ENCODE peak calls at places on chromosomes 5 and 9, in four cellular contexts. H is HepG2, Y is H1, B is GM12878. X is an unnamed sample.

GRCh38 chr5:173919443-173919842 is 31.3 kb downstream of the CPEB4 start:
- DNase-seq in H (peak; percentile 68), Y (no peak), B (no peak), X (no peak)

GRCh38 chr5:111676926-111677415 is 80.0 kb downstream of the NREP start:
- DNase-seq in H (no peak), Y (no peak), B (no peak), X (no peak)

GRCh38 chr9:111037744-111038335 is 430 bp downstream of the LPAR1 start:
- DNase-seq in H (peak; percentile 6), Y (no peak), B (no peak), X (no peak)

GRCh38 chr5:177452688-177453638 is 6.3 kb downstream of the PRR7 start:
- DNase-seq in H (no peak), Y (no peak), B (no peak), X (no peak)

GRCh38 chr5:160477266-160477970 is 55.8 kb downstream of the PTTG1 start:
- DNase-seq in H (peak; percentile 83), Y (no peak), B (no peak), X (peak; percentile 42)

GRCh38 chr5:42759456-42759855 is 2.8 kb downstream of the CCDC152 start:
- DNase-seq in H (no peak), Y (no peak), B (no peak), X (no peak)

GRCh38 chr9:19496321-19496720 is 87.5 kb downstream of the ACER2 start:
- DNase-seq in H (no peak), Y (no peak), B (no peak), X (no peak)

GRCh38 chr9:132144708-132145365 is 17.0 kb upstream of the NTNG2 start:
- DNase-seq in H (no peak), Y (no peak), B (no peak), X (no peak)

GRCh38 chr5:171642894-171643293 is 142.7 kb upstream of the SMIM23 start:
- DNase-seq in H (no peak), Y (no peak), B (no peak), X (no peak)

GRCh38 chr9:121658591-121658990 is 7.2 kb downstream of the DAB2IP start:
- DNase-seq in H (no peak), Y (no peak), B (no peak), X (no peak)

GRCh38 chr9:111601237-111602018 is 2.0 kb upstream of the PTGR1 start:
- DNase-seq in H (peak; percentile 70), Y (no peak), B (no peak), X (no peak)

GRCh38 chr9:38281196-38281595 is 111.3 kb upstream of the ALDH1B1 start:
- DNase-seq in H (no peak), Y (no peak), B (no peak), X (no peak)
- TF ChIP-seq ZNF274 in H (no peak), Y (no peak), B (no peak), X (no peak)

DNA sequence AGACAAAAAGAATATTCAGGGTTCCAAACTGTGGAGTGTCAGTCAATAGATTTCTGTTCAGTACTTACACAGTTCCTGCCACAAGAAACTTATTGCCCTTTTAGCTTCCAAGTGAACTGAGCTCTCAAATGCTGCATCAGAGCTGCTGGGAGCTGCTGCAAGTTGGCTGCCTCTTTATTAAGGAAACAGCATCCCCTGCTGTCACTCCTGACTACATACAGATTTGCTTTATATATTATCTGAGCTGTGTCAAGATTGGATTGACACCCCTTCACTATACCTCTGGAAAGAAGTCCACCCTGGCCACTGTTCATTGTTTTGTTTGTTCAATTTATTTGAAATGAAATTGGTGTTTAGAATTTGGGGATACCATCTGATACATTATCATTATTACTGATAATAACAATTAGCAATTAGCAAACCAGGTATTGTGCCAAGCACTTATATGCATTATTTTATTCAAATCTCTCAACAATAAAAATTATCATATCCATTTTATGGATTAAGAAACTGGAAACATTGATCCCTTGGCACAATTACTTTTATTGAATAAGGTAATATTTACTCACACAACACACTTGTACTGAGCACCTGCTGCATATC is 16.4 kb upstream of the C5orf58 start:
- DNase-seq in H (peak; percentile 29), Y (no peak), B (no peak), X (peak; percentile 40)
- TF ChIP-seq SUZ12 in H (no peak), Y (no peak), B (no peak), X (no peak)

DNA sequence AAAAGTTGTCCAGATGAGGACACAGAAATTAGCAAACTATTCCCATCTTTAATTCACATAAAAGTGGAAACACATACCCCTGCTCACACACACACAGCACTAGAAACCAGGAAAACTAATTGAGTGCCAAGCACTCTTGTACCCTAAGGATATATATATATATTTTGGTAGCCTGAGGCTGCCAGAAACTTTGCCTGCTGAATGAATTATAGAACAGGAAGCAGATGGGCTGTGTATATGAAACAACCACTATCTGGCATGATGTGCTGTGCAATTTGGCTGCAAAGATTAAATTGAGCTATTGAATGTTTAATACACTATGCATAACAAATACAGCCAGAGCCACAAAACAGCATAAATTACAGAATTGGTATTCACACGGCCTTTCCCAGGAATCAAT is 294.5 kb downstream of the TLE1 start:
- DNase-seq in H (no peak), Y (no peak), B (no peak), X (no peak)
- H3K4me3 ChIP-seq in H (no peak overlapping the region), Y (no peak overlapping the region), B (no peak overlapping the region), X (no peak overlapping the region)

DNA sequence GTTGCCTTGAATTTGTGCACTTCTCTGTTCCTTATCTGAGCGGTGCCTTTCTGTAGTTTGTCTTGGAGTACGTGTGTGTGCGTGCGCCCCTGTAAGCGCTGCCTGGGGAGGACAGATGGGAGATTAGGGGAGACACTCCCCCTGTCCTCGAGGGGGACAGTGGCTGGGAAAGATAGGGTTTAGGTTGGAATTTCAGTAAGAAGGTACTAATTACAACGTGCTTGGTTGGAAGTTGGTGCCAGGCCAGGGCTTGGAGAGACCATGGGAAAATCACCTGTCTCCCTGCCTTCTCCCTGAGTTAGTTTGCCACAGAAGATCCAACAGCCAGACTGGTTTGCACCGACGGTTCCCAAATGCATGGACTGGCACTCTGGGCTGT is 73.2 kb downstream of the PIK3R1 start:
- DNase-seq in H (no peak), Y (no peak), B (no peak), X (no peak)
- TF ChIP-seq ZNF274 in H (no peak), Y (no peak), B (no peak), X (no peak)

GRCh38 chr5:57346336-57346735 is 136.3 kb downstream of the ACTBL2 start:
- DNase-seq in H (no peak), Y (no peak), B (no peak), X (no peak)
- TF ChIP-seq SUZ12 in H (no peak), Y (no peak), B (no peak), X (no peak)

GRCh38 chr5:151224372-151224771 is 480 bp upstream of the CCDC69 start:
- DNase-seq in H (no peak), Y (no peak), B (no peak), X (no peak)

GRCh38 chr5:151227918-151228447 is 4.1 kb upstream of the CCDC69 start:
- DNase-seq in H (no peak), Y (no peak), B (no peak), X (no peak)

GRCh38 chr5:151225071-151225470 is 1.2 kb upstream of the CCDC69 start:
- DNase-seq in H (no peak), Y (no peak), B (no peak), X (no peak)

GRCh38 chr5:151223447-151224264 is at the start of gene CCDC69:
- DNase-seq in H (peak; percentile 52), Y (no peak), B (no peak), X (peak; percentile 58)

DNA sequence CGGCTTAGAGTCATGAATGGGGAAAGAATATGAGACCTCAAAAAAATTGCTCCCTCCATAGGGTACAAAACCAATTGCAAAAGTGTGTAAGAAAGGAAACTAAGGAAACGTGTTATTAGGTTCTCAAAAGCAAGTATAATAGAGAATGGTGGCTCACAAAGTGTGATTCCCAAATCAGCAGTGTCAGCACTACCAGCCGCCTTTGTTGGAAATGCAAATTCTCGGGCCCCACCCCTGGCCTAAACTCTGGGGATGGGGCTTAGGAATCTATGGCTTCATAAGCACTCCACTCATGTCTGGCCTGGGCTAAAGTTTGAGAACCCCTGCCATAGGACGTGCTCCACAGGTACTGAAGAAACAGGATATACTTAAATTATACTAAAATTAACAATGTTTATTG is 1.6 kb upstream of the CCDC69 start:
- DNase-seq in H (no peak), Y (no peak), B (no peak), X (no peak)
- H3K4me3 ChIP-seq in H (no peak overlapping the region), Y (no peak overlapping the region), B (no peak overlapping the region), X (no peak overlapping the region)

GRCh38 chr9:95666785-95667155 is 150.0 kb upstream of the PTCH1 start:
- DNase-seq in H (no peak), Y (no peak), B (no peak), X (no peak)

GRCh38 chr9:95669253-95669652 is 152.5 kb upstream of the PTCH1 start:
- DNase-seq in H (no peak), Y (no peak), B (no peak), X (no peak)

GRCh38 chr9:95667789-95668188 is 151.0 kb upstream of the PTCH1 start:
- DNase-seq in H (no peak), Y (no peak), B (no peak), X (no peak)

GRCh38 chr9:95666096-95666784 is 149.5 kb upstream of the PTCH1 start:
- DNase-seq in H (no peak), Y (no peak), B (no peak), X (no peak)

DNA sequence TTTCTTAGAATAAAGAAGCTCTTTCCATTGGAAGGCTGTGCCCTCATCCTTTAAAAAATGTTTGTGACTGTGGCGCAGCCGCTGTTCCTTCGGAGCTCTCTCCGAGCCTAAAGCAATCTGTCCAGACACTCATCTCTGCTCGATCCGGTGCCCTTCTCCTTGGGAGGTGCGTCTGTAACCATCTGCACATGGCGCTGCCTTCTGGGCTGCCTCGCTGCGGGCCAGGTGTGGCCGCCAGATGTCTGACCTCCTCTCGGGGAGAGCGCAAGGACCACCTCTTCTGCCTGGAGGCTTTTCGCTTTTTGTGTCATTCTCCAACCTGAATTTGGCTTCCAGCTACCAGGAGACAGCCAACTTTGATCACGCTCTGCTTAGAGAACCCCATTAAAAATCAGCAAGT is 153.4 kb upstream of the PTCH1 start:
- DNase-seq in H (no peak), Y (no peak), B (no peak), X (no peak)
- TF ChIP-seq ZNF274 in H (no peak), Y (no peak), B (no peak), X (no peak)

DNA sequence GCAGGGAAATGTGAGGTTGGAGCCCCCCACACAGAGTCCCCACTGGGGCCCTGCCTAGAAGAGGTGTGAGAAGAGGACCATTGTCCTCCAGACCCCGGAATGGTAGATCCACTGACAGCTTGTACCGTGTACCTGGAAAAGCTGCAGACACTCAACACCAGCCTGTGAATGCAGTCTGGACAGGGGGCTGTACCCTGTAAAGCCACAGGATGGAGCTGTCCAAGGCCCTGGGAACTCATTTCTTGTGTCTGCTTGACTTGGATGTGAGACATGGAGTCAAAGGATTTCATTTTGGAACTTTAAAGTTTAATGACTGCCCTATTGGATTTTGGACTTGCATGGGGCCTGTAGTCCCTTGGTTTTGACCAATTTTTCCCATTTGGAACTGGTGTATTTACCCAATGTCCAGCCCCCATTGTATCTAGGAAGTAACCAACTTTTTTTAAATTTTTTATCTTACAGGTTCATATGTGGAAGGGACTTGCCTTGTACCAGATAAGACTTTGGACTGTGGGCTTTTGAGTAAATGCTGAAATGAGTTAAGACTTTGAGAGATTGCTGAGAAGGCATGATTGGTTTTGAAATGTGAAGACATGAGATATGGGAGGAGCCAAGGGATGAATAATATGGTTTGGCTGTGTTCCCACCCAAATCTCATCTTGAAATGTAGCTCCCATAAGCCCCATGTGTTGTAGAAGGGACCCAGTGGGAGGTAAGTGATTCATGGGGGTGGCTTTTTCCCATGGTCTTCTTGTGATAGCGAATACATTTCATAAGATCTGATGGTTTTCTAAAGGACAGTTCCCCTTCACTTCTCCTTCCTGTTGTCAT is 535.2 kb upstream of the MEF2C start:
- DNase-seq in H (no peak), Y (no peak), B (no peak), X (no peak)
- TF ChIP-seq SUZ12 in H (no peak), Y (no peak), B (no peak), X (no peak)

X was measured in NT2/D1.